ENCODE peak calls at places on chromosomes 13 and 19, in six cellular contexts. One of them, this sample, is unnamed.
A peak's percentile ranks its signal among the peaks of the same experiment; 100 is the strongest.

GRCh38 chr19:15324791-15325519 is 7.4 kb downstream of the BRD4 start:
- DNase-seq in effector memory CD8-positive, alpha-beta T cell: no peak
- DNase-seq in neural crest cell: no peak
- DNase-seq in Calu3: no peak
- DNase-seq in sciatic nerve: no peak
- DNase-seq in stimulated activated CD8-positive, alpha-beta memory T cell treated with anti-CD3 and anti-CD28 coated beads, Interleukin-7, amount 100 ng/mL, for 1 hour: no peak
- DNase-seq in this sample: no peak

GRCh38 chr19:6352381-6353165 is 8.8 kb upstream of the CLPP start:
- DNase-seq in effector memory CD8-positive, alpha-beta T cell: no peak
- DNase-seq in neural crest cell: no peak
- DNase-seq in Calu3: no peak
- DNase-seq in sciatic nerve: no peak
- DNase-seq in stimulated activated CD8-positive, alpha-beta memory T cell treated with anti-CD3 and anti-CD28 coated beads, Interleukin-7, amount 100 ng/mL, for 1 hour: no peak
- DNase-seq in this sample: no peak

GRCh38 chr19:57105976-57106610 is 13.7 kb upstream of the USP29 start:
- DNase-seq in effector memory CD8-positive, alpha-beta T cell: no peak
- DNase-seq in neural crest cell: no peak
- DNase-seq in Calu3: no peak
- DNase-seq in sciatic nerve: no peak
- DNase-seq in stimulated activated CD8-positive, alpha-beta memory T cell treated with anti-CD3 and anti-CD28 coated beads, Interleukin-7, amount 100 ng/mL, for 1 hour: no peak
- DNase-seq in this sample: no peak

GRCh38 chr13:36796052-36796451 is 23.0 kb upstream of the RFXAP start:
- DNase-seq in effector memory CD8-positive, alpha-beta T cell: no peak
- DNase-seq in neural crest cell: no peak
- DNase-seq in Calu3: no peak
- DNase-seq in sciatic nerve: no peak
- DNase-seq in stimulated activated CD8-positive, alpha-beta memory T cell treated with anti-CD3 and anti-CD28 coated beads, Interleukin-7, amount 100 ng/mL, for 1 hour: no peak
- DNase-seq in this sample: no peak

GRCh38 chr19:17420267-17420924 is 549 bp downstream of the MVB12A start:
- DNase-seq in effector memory CD8-positive, alpha-beta T cell: no peak
- DNase-seq in neural crest cell: peak; percentile 22
- DNase-seq in Calu3: peak; percentile 35
- DNase-seq in sciatic nerve: peak; percentile 72
- DNase-seq in stimulated activated CD8-positive, alpha-beta memory T cell treated with anti-CD3 and anti-CD28 coated beads, Interleukin-7, amount 100 ng/mL, for 1 hour: no peak
- DNase-seq in this sample: no peak

GRCh38 chr13:94327318-94327717 is 152.2 kb downstream of the DCT start:
- DNase-seq in effector memory CD8-positive, alpha-beta T cell: no peak
- DNase-seq in neural crest cell: no peak
- DNase-seq in Calu3: no peak
- DNase-seq in sciatic nerve: no peak
- DNase-seq in stimulated activated CD8-positive, alpha-beta memory T cell treated with anti-CD3 and anti-CD28 coated beads, Interleukin-7, amount 100 ng/mL, for 1 hour: no peak
- DNase-seq in this sample: no peak

GRCh38 chr13:33446821-33447481 is 161.4 kb upstream of the STARD13 start:
- DNase-seq in effector memory CD8-positive, alpha-beta T cell: no peak
- DNase-seq in neural crest cell: no peak
- DNase-seq in Calu3: no peak
- DNase-seq in sciatic nerve: no peak
- DNase-seq in stimulated activated CD8-positive, alpha-beta memory T cell treated with anti-CD3 and anti-CD28 coated beads, Interleukin-7, amount 100 ng/mL, for 1 hour: no peak
- DNase-seq in this sample: peak; percentile 34

GRCh38 chr19:16376649-16377048 is 52.0 kb downstream of the KLF2 start:
- DNase-seq in effector memory CD8-positive, alpha-beta T cell: no peak
- DNase-seq in neural crest cell: peak; percentile 27
- DNase-seq in Calu3: peak; percentile 14
- DNase-seq in sciatic nerve: no peak
- DNase-seq in stimulated activated CD8-positive, alpha-beta memory T cell treated with anti-CD3 and anti-CD28 coated beads, Interleukin-7, amount 100 ng/mL, for 1 hour: no peak
- DNase-seq in this sample: no peak

GRCh38 chr13:40597735-40598365 is 68.6 kb downstream of the FOXO1 start:
- DNase-seq in effector memory CD8-positive, alpha-beta T cell: no peak
- DNase-seq in neural crest cell: no peak
- DNase-seq in Calu3: peak; percentile 43
- DNase-seq in sciatic nerve: no peak
- DNase-seq in stimulated activated CD8-positive, alpha-beta memory T cell treated with anti-CD3 and anti-CD28 coated beads, Interleukin-7, amount 100 ng/mL, for 1 hour: no peak
- DNase-seq in this sample: no peak

GRCh38 chr13:46010148-46010547 is 42.4 kb downstream of the ZC3H13 start:
- DNase-seq in effector memory CD8-positive, alpha-beta T cell: no peak
- DNase-seq in neural crest cell: no peak
- DNase-seq in Calu3: no peak
- DNase-seq in sciatic nerve: no peak
- DNase-seq in stimulated activated CD8-positive, alpha-beta memory T cell treated with anti-CD3 and anti-CD28 coated beads, Interleukin-7, amount 100 ng/mL, for 1 hour: no peak
- DNase-seq in this sample: no peak

GRCh38 chr19:12969292-12969988 is at the start of gene DAND5:
- DNase-seq in effector memory CD8-positive, alpha-beta T cell: no peak
- DNase-seq in neural crest cell: no peak
- DNase-seq in Calu3: no peak
- DNase-seq in sciatic nerve: no peak
- DNase-seq in stimulated activated CD8-positive, alpha-beta memory T cell treated with anti-CD3 and anti-CD28 coated beads, Interleukin-7, amount 100 ng/mL, for 1 hour: no peak
- DNase-seq in this sample: no peak

GRCh38 chr13:21347753-21348318 is 111.3 kb downstream of the ZDHHC20 start:
- DNase-seq in effector memory CD8-positive, alpha-beta T cell: no peak
- DNase-seq in neural crest cell: no peak
- DNase-seq in Calu3: no peak
- DNase-seq in sciatic nerve: no peak
- DNase-seq in stimulated activated CD8-positive, alpha-beta memory T cell treated with anti-CD3 and anti-CD28 coated beads, Interleukin-7, amount 100 ng/mL, for 1 hour: no peak
- DNase-seq in this sample: no peak

GRCh38 chr13:96141032-96141431 is 51.1 kb downstream of the HS6ST3 start:
- DNase-seq in effector memory CD8-positive, alpha-beta T cell: no peak
- DNase-seq in neural crest cell: no peak
- DNase-seq in Calu3: no peak
- DNase-seq in sciatic nerve: no peak
- DNase-seq in stimulated activated CD8-positive, alpha-beta memory T cell treated with anti-CD3 and anti-CD28 coated beads, Interleukin-7, amount 100 ng/mL, for 1 hour: no peak
- DNase-seq in this sample: no peak

GRCh38 chr19:48842744-48843162 is 6.5 kb upstream of the HSD17B14 start:
- DNase-seq in effector memory CD8-positive, alpha-beta T cell: peak; percentile 65
- DNase-seq in neural crest cell: peak; percentile 66
- DNase-seq in Calu3: peak; percentile 67
- DNase-seq in sciatic nerve: no peak
- DNase-seq in stimulated activated CD8-positive, alpha-beta memory T cell treated with anti-CD3 and anti-CD28 coated beads, Interleukin-7, amount 100 ng/mL, for 1 hour: no peak
- DNase-seq in this sample: no peak

GRCh38 chr19:39156230-39156890 is 30.8 kb downstream of the PAK4 start:
- DNase-seq in effector memory CD8-positive, alpha-beta T cell: no peak
- DNase-seq in neural crest cell: no peak
- DNase-seq in Calu3: peak; percentile 55
- DNase-seq in sciatic nerve: no peak
- DNase-seq in stimulated activated CD8-positive, alpha-beta memory T cell treated with anti-CD3 and anti-CD28 coated beads, Interleukin-7, amount 100 ng/mL, for 1 hour: no peak
- DNase-seq in this sample: no peak

GRCh38 chr19:10192922-10193321 is 1.8 kb downstream of the DNMT1 start:
- DNase-seq in effector memory CD8-positive, alpha-beta T cell: no peak
- DNase-seq in neural crest cell: no peak
- DNase-seq in Calu3: no peak
- DNase-seq in sciatic nerve: no peak
- DNase-seq in stimulated activated CD8-positive, alpha-beta memory T cell treated with anti-CD3 and anti-CD28 coated beads, Interleukin-7, amount 100 ng/mL, for 1 hour: no peak
- DNase-seq in this sample: no peak

GRCh38 chr19:49243726-49244125 is 81.3 kb downstream of the SLC6A16 start:
- DNase-seq in effector memory CD8-positive, alpha-beta T cell: no peak
- DNase-seq in neural crest cell: no peak
- DNase-seq in Calu3: no peak
- DNase-seq in sciatic nerve: no peak
- DNase-seq in stimulated activated CD8-positive, alpha-beta memory T cell treated with anti-CD3 and anti-CD28 coated beads, Interleukin-7, amount 100 ng/mL, for 1 hour: no peak
- DNase-seq in this sample: no peak

GRCh38 chr19:41263042-41263849 is 926 bp upstream of the HNRNPUL1 start:
- DNase-seq in effector memory CD8-positive, alpha-beta T cell: peak; percentile 89
- DNase-seq in neural crest cell: peak; percentile 32
- DNase-seq in Calu3: peak; percentile 55
- DNase-seq in sciatic nerve: peak; percentile 81
- DNase-seq in stimulated activated CD8-positive, alpha-beta memory T cell treated with anti-CD3 and anti-CD28 coated beads, Interleukin-7, amount 100 ng/mL, for 1 hour: peak; percentile 57
- DNase-seq in this sample: no peak

GRCh38 chr13:21075303-21076264 is 14.2 kb upstream of the LATS2 start:
- DNase-seq in effector memory CD8-positive, alpha-beta T cell: no peak
- DNase-seq in neural crest cell: peak; percentile 55
- DNase-seq in Calu3: peak; percentile 29
- DNase-seq in sciatic nerve: peak; percentile 77
- DNase-seq in stimulated activated CD8-positive, alpha-beta memory T cell treated with anti-CD3 and anti-CD28 coated beads, Interleukin-7, amount 100 ng/mL, for 1 hour: no peak
- DNase-seq in this sample: no peak

GRCh38 chr19:13096968-13097330 is 5.7 kb downstream of the LYL1 start:
- DNase-seq in effector memory CD8-positive, alpha-beta T cell: no peak
- DNase-seq in neural crest cell: no peak
- DNase-seq in Calu3: no peak
- DNase-seq in sciatic nerve: no peak
- DNase-seq in stimulated activated CD8-positive, alpha-beta memory T cell treated with anti-CD3 and anti-CD28 coated beads, Interleukin-7, amount 100 ng/mL, for 1 hour: no peak
- DNase-seq in this sample: no peak

GRCh38 chr19:54325194-54325621 is 12.2 kb upstream of the LILRA5 start:
- DNase-seq in effector memory CD8-positive, alpha-beta T cell: peak; percentile 64
- DNase-seq in neural crest cell: peak; percentile 59
- DNase-seq in Calu3: peak; percentile 56
- DNase-seq in sciatic nerve: peak; percentile 46
- DNase-seq in stimulated activated CD8-positive, alpha-beta memory T cell treated with anti-CD3 and anti-CD28 coated beads, Interleukin-7, amount 100 ng/mL, for 1 hour: peak; percentile 27
- DNase-seq in this sample: no peak

GRCh38 chr13:47897411-47898050 is 103.5 kb downstream of the SUCLA2 start:
- DNase-seq in effector memory CD8-positive, alpha-beta T cell: no peak
- DNase-seq in neural crest cell: no peak
- DNase-seq in Calu3: no peak
- DNase-seq in sciatic nerve: no peak
- DNase-seq in stimulated activated CD8-positive, alpha-beta memory T cell treated with anti-CD3 and anti-CD28 coated beads, Interleukin-7, amount 100 ng/mL, for 1 hour: no peak
- DNase-seq in this sample: no peak

GRCh38 chr13:68984688-68985319 is 1122.8 kb upstream of the ATXN8OS start:
- DNase-seq in effector memory CD8-positive, alpha-beta T cell: no peak
- DNase-seq in neural crest cell: no peak
- DNase-seq in Calu3: no peak
- DNase-seq in sciatic nerve: no peak
- DNase-seq in stimulated activated CD8-positive, alpha-beta memory T cell treated with anti-CD3 and anti-CD28 coated beads, Interleukin-7, amount 100 ng/mL, for 1 hour: no peak
- DNase-seq in this sample: no peak

GRCh38 chr13:91313581-91313980 is 33.9 kb upstream of the MIR17HG start:
- DNase-seq in effector memory CD8-positive, alpha-beta T cell: no peak
- DNase-seq in neural crest cell: no peak
- DNase-seq in Calu3: no peak
- DNase-seq in sciatic nerve: no peak
- DNase-seq in stimulated activated CD8-positive, alpha-beta memory T cell treated with anti-CD3 and anti-CD28 coated beads, Interleukin-7, amount 100 ng/mL, for 1 hour: no peak
- DNase-seq in this sample: no peak

GRCh38 chr13:80339578-80339840 is 1.4 kb downstream of the SPRY2 start:
- DNase-seq in effector memory CD8-positive, alpha-beta T cell: no peak
- DNase-seq in neural crest cell: no peak
- DNase-seq in Calu3: no peak
- DNase-seq in sciatic nerve: no peak
- DNase-seq in stimulated activated CD8-positive, alpha-beta memory T cell treated with anti-CD3 and anti-CD28 coated beads, Interleukin-7, amount 100 ng/mL, for 1 hour: no peak
- DNase-seq in this sample: no peak

GRCh38 chr19:23409392-23410048 is 14.2 kb upstream of the ZNF91 start:
- DNase-seq in effector memory CD8-positive, alpha-beta T cell: no peak
- DNase-seq in neural crest cell: no peak
- DNase-seq in Calu3: no peak
- DNase-seq in sciatic nerve: no peak
- DNase-seq in stimulated activated CD8-positive, alpha-beta memory T cell treated with anti-CD3 and anti-CD28 coated beads, Interleukin-7, amount 100 ng/mL, for 1 hour: no peak
- DNase-seq in this sample: no peak

This sample was measured in NCI-H1048.